ENCODE peak calls at places on chromosomes 6 and 20, in four cellular contexts. A, E, L and M are unnamed samples. For H3K4me1, the result is how much of the 10 kb centered on the place peaks cover.

GRCh38 chr6:110590821-110591351 is 114.5 kb upstream of the SLC22A16 start:
- DNase-seq in A (no peak), E (no peak), L (no peak), M (no peak)

GRCh38 chr6:87274660-87275273 is 47.6 kb upstream of the SMIM8 start:
- DNase-seq in A (no peak), E (no peak), L (no peak), M (no peak)

GRCh38 chr6:162032620-162033019 is 694.9 kb downstream of the PRKN start:
- DNase-seq in A (no peak), E (no peak), L (no peak), M (no peak)

GRCh38 chr6:163335671-163336545 is 78.6 kb upstream of the QKI start:
- DNase-seq in A (no peak), E (no peak), L (no peak), M (no peak)

GRCh38 chr6:21595265-21595950 is 1.9 kb downstream of the SOX4 start:
- DNase-seq in A (peak), E (peak), L (no peak), M (no peak)

GRCh38 chr20:62651285-62652021 is 9.2 kb downstream of the SLCO4A1 start:
- DNase-seq in A (peak), E (peak), L (peak), M (no peak)

GRCh38 chr20:46757754-46758678 is 48.6 kb downstream of the SLC2A10 start:
- DNase-seq in A (peak), E (peak), L (peak), M (peak)

GRCh38 chr6:149157126-149157525 is 160.4 kb upstream of the TAB2 start:
- DNase-seq in A (no peak), E (no peak), L (no peak), M (no peak)

GRCh38 chr20:37323985-37324384 is 22.0 kb upstream of the SRC start:
- DNase-seq in A (no peak), E (no peak), L (no peak), M (no peak)

GRCh38 chr6:133114973-133115372 is 126.2 kb upstream of the EYA4 start:
- DNase-seq in A (no peak), E (no peak), L (no peak), M (no peak)

GRCh38 chr20:49787371-49788357 is 25.0 kb upstream of the SLC9A8 start:
- DNase-seq in A (no peak), E (no peak), L (no peak), M (no peak)

GRCh38 chr20:49791165-49791564 is 21.5 kb upstream of the SLC9A8 start:
- DNase-seq in A (no peak), E (no peak), L (no peak), M (no peak)

GRCh38 chr20:49792611-49793010 is 20.0 kb upstream of the SLC9A8 start:
- DNase-seq in A (no peak), E (no peak), L (no peak), M (no peak)

GRCh38 chr20:49792006-49792405 is 20.6 kb upstream of the SLC9A8 start:
- DNase-seq in A (no peak), E (no peak), L (no peak), M (no peak)

GRCh38 chr20:49790077-49790798 is 22.4 kb upstream of the SLC9A8 start:
- DNase-seq in A (no peak), E (no peak), L (peak), M (no peak)
- TF ChIP-seq POLR2AphosphoS5 in A (no peak), E (no peak), L (peak), M (no peak)

GRCh38 chr6:39793528-39793927 is 1.4 kb downstream of the DAAM2 start:
- DNase-seq in A (no peak), E (no peak), L (no peak), M (no peak)

GRCh38 chr6:39794231-39794630 is 2.1 kb downstream of the DAAM2 start:
- DNase-seq in A (no peak), E (no peak), L (no peak), M (no peak)

GRCh38 chr6:39800388-39801032 is 8.3 kb downstream of the DAAM2 start:
- DNase-seq in A (no peak), E (no peak), L (no peak), M (no peak)

GRCh38 chr6:39801456-39802251 is 9.5 kb downstream of the DAAM2 start:
- DNase-seq in A (no peak), E (no peak), L (no peak), M (no peak)

DNA sequence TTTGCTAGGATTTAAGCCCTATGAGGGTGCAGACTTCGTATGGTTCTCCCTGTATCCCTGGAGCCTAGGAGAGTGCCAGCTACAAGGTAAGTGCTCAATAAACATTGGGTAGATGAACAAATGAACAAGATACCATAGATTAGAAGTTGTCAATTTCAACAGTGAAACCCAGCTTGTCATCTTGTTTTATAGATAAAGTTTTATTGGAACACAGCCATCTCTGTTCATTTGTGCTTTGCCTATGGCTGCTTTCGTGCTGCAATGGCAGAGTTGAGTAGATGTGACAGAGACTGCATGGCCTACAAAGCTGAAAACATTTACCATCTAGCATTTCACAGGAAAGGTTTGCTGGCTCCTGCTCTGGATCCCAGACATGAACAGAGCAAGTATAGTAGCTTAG is 5.6 kb downstream of the DAAM2 start:
- DNase-seq in A (no peak), E (no peak), L (no peak), M (no peak)
- H3K4me1 ChIP-seq in A (under half), E (under half), L (under half), M (under half)

DNA sequence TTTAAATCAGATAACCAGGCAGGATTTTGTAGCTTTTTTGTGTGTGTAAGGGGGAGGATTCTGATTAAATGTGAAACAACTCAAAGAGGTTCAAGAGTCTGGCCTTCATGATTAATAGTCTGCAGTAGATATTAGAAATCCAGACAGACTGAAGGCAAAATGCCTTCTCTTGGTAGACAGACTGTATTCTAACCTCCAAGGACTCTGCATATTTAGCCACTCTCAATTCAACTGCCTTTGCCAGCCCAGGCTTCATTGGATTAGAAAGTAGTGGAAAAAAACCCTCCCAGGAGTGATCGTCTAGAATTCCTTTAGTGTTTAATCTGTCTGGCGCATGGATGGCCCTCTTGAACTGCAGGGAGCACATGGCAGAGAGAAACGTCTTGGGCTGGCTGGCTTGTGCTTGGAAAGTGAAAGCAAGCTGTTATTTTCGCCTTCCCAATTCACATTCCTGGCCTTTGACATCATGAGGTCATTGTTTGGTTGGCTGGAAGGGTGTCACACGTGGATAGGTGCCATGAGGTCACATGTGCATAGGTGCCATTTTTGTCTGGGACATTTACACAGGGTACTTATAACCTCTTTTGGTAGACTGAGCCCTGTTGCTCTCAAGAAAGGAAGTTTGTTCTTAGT is 30.8 kb upstream of the NEDD9 start:
- DNase-seq in A (peak), E (peak), L (no peak), M (no peak)
- TF ChIP-seq POLR2AphosphoS5 in A (peak), E (peak), L (no peak), M (no peak)

DNA sequence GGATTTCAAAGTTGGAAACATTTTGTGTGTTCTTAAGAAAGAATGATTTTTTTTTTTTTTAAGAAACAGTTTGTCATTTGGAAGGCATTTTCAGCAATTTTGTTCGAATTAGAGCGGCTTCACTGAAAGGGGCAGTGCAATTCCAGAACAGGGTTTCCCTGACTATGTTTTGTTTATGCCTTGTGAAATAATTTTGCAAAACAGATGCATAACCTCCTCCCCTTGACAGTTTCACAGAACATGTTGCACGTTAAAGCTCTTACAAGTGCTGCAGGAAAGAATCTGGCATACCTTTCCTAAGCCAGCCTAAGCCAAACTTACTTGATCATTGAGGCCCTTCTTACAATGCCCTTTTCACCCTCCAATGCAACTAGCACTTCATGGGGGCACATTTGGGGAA is 216.0 kb upstream of the SSTR4 start:
- DNase-seq in A (no peak), E (no peak), L (no peak), M (no peak)
- H3K4me1 ChIP-seq in A (under half), E (under half), L (under half), M (under half)

DNA sequence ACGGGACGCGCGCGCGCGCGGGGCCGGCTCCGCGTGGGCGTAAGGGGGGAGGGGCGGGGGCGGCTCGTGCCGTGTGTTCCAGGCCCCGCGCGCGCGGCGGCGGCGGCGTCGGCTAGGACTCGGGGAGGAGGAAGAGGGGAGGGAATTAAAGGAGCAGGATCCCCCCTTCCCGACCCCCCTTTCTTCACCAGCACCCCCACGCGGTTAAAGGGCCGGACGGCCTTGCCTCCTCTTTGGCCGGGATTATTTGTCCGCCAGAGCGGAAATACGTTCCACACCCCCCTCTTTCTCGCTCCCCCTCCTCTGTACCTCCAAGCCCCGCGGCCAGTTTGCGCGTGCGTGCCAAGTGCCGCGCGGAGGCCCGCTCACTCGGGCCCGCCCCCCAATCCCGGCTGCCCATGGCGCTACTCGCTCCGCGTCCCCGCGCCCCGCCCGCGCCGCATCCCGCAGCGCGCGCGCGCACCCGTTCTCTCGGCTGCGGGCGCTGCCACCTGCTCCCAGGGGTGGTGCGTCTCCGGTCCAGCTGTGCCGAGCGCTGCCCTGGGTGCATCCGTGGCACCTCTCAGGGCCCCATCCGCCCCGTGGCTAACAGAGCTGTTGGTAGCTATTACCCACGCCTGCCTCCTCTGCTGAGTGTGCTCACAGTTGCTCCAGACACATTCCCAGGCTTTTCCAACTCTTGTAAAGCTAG is at the start of gene ZBTB12:
- DNase-seq in A (peak), E (peak), L (peak), M (peak)
- TF ChIP-seq POLR2AphosphoS5 in A (no peak), E (peak), L (no peak), M (peak)

GRCh38 chr6:52540286-52540902 is 36.5 kb downstream of the TRAM2 start:
- DNase-seq in A (no peak), E (no peak), L (no peak), M (no peak)
- H3K4me1 ChIP-seq in A (under half), E (under half), L (under half), M (under half)